ENCODE peak calls at places on chromosomes 1 and 21, in ten cellular contexts. One of them, this sample, is unnamed.

GRCh38 chr1:107590895-107591622 is 373.9 kb downstream of the VAV3 start:
- DNase-seq in naive thymus-derived CD8-positive, alpha-beta T cell: no peak
- DNase-seq in AG04450: no peak
- DNase-seq in SK-N-SH: no peak
- DNase-seq in suprapubic skin: no peak
- DNase-seq in HTR-8/SVneo: no peak
- DNase-seq in type B pancreatic cell: no peak
- DNase-seq in NCI-H446 treated with DMSO at 0.1 percent for 48 hours: no peak
- DNase-seq in CD8-positive, alpha-beta memory T cell: no peak
- DNase-seq in uterus: no peak
- DNase-seq in this sample: no peak

GRCh38 chr1:182080955-182081582 is 19.6 kb upstream of the ZNF648 start:
- DNase-seq in CD8-positive, alpha-beta memory T cell: peak; percentile 14
- DNase-seq in uterus: no peak
- DNase-seq in NCI-H446 treated with DMSO at 0.1 percent for 48 hours: peak; percentile 5
- DNase-seq in AG04450: no peak
- DNase-seq in naive thymus-derived CD8-positive, alpha-beta T cell: no peak
- DNase-seq in suprapubic skin: no peak
- DNase-seq in HTR-8/SVneo: peak; percentile 32
- DNase-seq in SK-N-SH: peak; percentile 52
- DNase-seq in type B pancreatic cell: peak; percentile 24
- DNase-seq in this sample: peak; percentile 34

GRCh38 chr21:40851749-40852148 is 4.8 kb upstream of the DSCAM start:
- DNase-seq in SK-N-SH: no peak
- DNase-seq in AG04450: no peak
- DNase-seq in naive thymus-derived CD8-positive, alpha-beta T cell: no peak
- DNase-seq in type B pancreatic cell: no peak
- DNase-seq in uterus: no peak
- DNase-seq in NCI-H446 treated with DMSO at 0.1 percent for 48 hours: no peak
- DNase-seq in HTR-8/SVneo: no peak
- DNase-seq in CD8-positive, alpha-beta memory T cell: no peak
- DNase-seq in suprapubic skin: no peak
- DNase-seq in this sample: no peak

GRCh38 chr1:109788695-109789521 is 25.2 kb upstream of the EPS8L3 start:
- DNase-seq in AG04450: no peak
- DNase-seq in type B pancreatic cell: peak; percentile 68
- DNase-seq in suprapubic skin: peak; percentile 70
- DNase-seq in naive thymus-derived CD8-positive, alpha-beta T cell: no peak
- DNase-seq in SK-N-SH: peak; percentile 66
- DNase-seq in NCI-H446 treated with DMSO at 0.1 percent for 48 hours: no peak
- DNase-seq in CD8-positive, alpha-beta memory T cell: no peak
- DNase-seq in HTR-8/SVneo: no peak
- DNase-seq in uterus: peak; percentile 13
- DNase-seq in this sample: no peak

GRCh38 chr1:15220825-15221431 is 26.1 kb upstream of the FHAD1 start:
- DNase-seq in SK-N-SH: peak; percentile 44
- DNase-seq in naive thymus-derived CD8-positive, alpha-beta T cell: no peak
- DNase-seq in CD8-positive, alpha-beta memory T cell: no peak
- DNase-seq in type B pancreatic cell: no peak
- DNase-seq in uterus: no peak
- DNase-seq in suprapubic skin: peak; percentile 41
- DNase-seq in NCI-H446 treated with DMSO at 0.1 percent for 48 hours: no peak
- DNase-seq in HTR-8/SVneo: no peak
- DNase-seq in AG04450: no peak
- DNase-seq in this sample: no peak

GRCh38 chr1:21397813-21398188 is 42.1 kb upstream of the NBPF3 start:
- DNase-seq in AG04450: no peak
- DNase-seq in suprapubic skin: no peak
- DNase-seq in uterus: no peak
- DNase-seq in type B pancreatic cell: no peak
- DNase-seq in CD8-positive, alpha-beta memory T cell: peak; percentile 12
- DNase-seq in NCI-H446 treated with DMSO at 0.1 percent for 48 hours: no peak
- DNase-seq in HTR-8/SVneo: no peak
- DNase-seq in naive thymus-derived CD8-positive, alpha-beta T cell: no peak
- DNase-seq in SK-N-SH: no peak
- DNase-seq in this sample: no peak

GRCh38 chr1:50853325-50853724 is 106.7 kb downstream of the FAF1 start:
- DNase-seq in HTR-8/SVneo: no peak
- DNase-seq in uterus: no peak
- DNase-seq in naive thymus-derived CD8-positive, alpha-beta T cell: no peak
- DNase-seq in AG04450: no peak
- DNase-seq in NCI-H446 treated with DMSO at 0.1 percent for 48 hours: no peak
- DNase-seq in suprapubic skin: no peak
- DNase-seq in CD8-positive, alpha-beta memory T cell: no peak
- DNase-seq in type B pancreatic cell: no peak
- DNase-seq in SK-N-SH: no peak
- DNase-seq in this sample: no peak

GRCh38 chr1:91981996-91982609 is 32.9 kb downstream of the BRDT start:
- DNase-seq in CD8-positive, alpha-beta memory T cell: no peak
- DNase-seq in suprapubic skin: no peak
- DNase-seq in HTR-8/SVneo: no peak
- DNase-seq in AG04450: no peak
- DNase-seq in type B pancreatic cell: no peak
- DNase-seq in uterus: no peak
- DNase-seq in NCI-H446 treated with DMSO at 0.1 percent for 48 hours: no peak
- DNase-seq in naive thymus-derived CD8-positive, alpha-beta T cell: no peak
- DNase-seq in SK-N-SH: no peak
- DNase-seq in this sample: no peak

GRCh38 chr1:226624526-226624925 is 76.0 kb downstream of the STUM start:
- DNase-seq in CD8-positive, alpha-beta memory T cell: no peak
- DNase-seq in naive thymus-derived CD8-positive, alpha-beta T cell: no peak
- DNase-seq in HTR-8/SVneo: peak; percentile 45
- DNase-seq in type B pancreatic cell: no peak
- DNase-seq in uterus: peak; percentile 6
- DNase-seq in suprapubic skin: peak; percentile 70
- DNase-seq in SK-N-SH: no peak
- DNase-seq in AG04450: no peak
- DNase-seq in NCI-H446 treated with DMSO at 0.1 percent for 48 hours: no peak
- DNase-seq in this sample: no peak

GRCh38 chr1:186374313-186375151 is 521 bp downstream of the TPR start:
- DNase-seq in HTR-8/SVneo: peak; percentile 3
- DNase-seq in uterus: no peak
- DNase-seq in AG04450: no peak
- DNase-seq in SK-N-SH: peak; percentile 31
- DNase-seq in suprapubic skin: no peak
- DNase-seq in type B pancreatic cell: no peak
- DNase-seq in CD8-positive, alpha-beta memory T cell: no peak
- DNase-seq in naive thymus-derived CD8-positive, alpha-beta T cell: no peak
- DNase-seq in NCI-H446 treated with DMSO at 0.1 percent for 48 hours: no peak
- DNase-seq in this sample: no peak

GRCh38 chr1:200337410-200337809 is 72.4 kb downstream of the ZNF281 start:
- DNase-seq in HTR-8/SVneo: no peak
- DNase-seq in uterus: no peak
- DNase-seq in CD8-positive, alpha-beta memory T cell: no peak
- DNase-seq in NCI-H446 treated with DMSO at 0.1 percent for 48 hours: no peak
- DNase-seq in AG04450: no peak
- DNase-seq in naive thymus-derived CD8-positive, alpha-beta T cell: no peak
- DNase-seq in SK-N-SH: no peak
- DNase-seq in suprapubic skin: no peak
- DNase-seq in type B pancreatic cell: no peak
- DNase-seq in this sample: no peak